ENCODE peak calls at places on chromosomes 6 and 20, in seven cellular contexts. N is fibroblast of mammary gland; D is neural crest cell; C is tibial artery; H is Panc1; P is heart right ventricle; W is CD4-positive, alpha-beta T cell. F is an unnamed sample.

GRCh38 chr20:53089866-53090265 is 117.7 kb downstream of the TSHZ2 start:
- DNase-seq in P (no peak), W (no peak), C (no peak), D (no peak), H (no peak), N (no peak), F (no peak)

GRCh38 chr6:33784787-33785186 is 4.1 kb downstream of the LEMD2 start:
- DNase-seq in H (no peak), P (no peak), W (no peak), N (no peak), D (no peak), C (no peak), F (no peak)

GRCh38 chr6:75076009-75076408 is 129.8 kb downstream of the COL12A1 start:
- DNase-seq in N (no peak), D (no peak), C (no peak), H (no peak), W (no peak), P (no peak), F (no peak)

GRCh38 chr20:40948352-40949267 is 80.0 kb upstream of the TOP1 start:
- DNase-seq in W (no peak), C (no peak), N (peak; percentile 8), H (no peak), P (no peak), D (no peak), F (no peak)

GRCh38 chr6:63305278-63305677 is 14.5 kb downstream of the LGSN start:
- DNase-seq in C (no peak), H (no peak), N (peak; percentile 12), D (no peak), W (no peak), P (no peak), F (no peak)

GRCh38 chr20:18715564-18715963 is 98.0 kb upstream of the SCP2D1 start:
- DNase-seq in N (no peak), D (no peak), C (no peak), P (no peak), H (no peak), W (no peak), F (no peak)

GRCh38 chr6:13924949-13925881 is at the start of gene RNF182:
- DNase-seq in W (no peak), C (no peak), N (no peak), D (no peak), P (no peak), H (no peak), F (peak; percentile 26)

GRCh38 chr6:40545954-40546353 is 41.2 kb downstream of the LRFN2 start:
- DNase-seq in W (no peak), C (no peak), P (no peak), H (no peak), N (no peak), D (peak; percentile 31), F (no peak)

GRCh38 chr20:61886721-61887658 is 178.7 kb downstream of the TAF4 start:
- DNase-seq in D (peak; percentile 63), H (peak; percentile 42), W (no peak), N (peak; percentile 48), P (no peak), C (no peak), F (peak; percentile 25)

GRCh38 chr6:126535585-126535984 is 195.7 kb downstream of the CENPW start:
- DNase-seq in C (no peak), W (no peak), H (no peak), N (no peak), P (no peak), D (no peak), F (no peak)

GRCh38 chr6:149371154-149371553 is 28.9 kb upstream of the SUMO4 start:
- DNase-seq in P (no peak), N (no peak), H (no peak), W (no peak), C (no peak), D (no peak), F (no peak)

GRCh38 chr6:113530769-113531168 is 326.4 kb upstream of the MARCKS start:
- DNase-seq in H (peak; percentile 22), N (peak; percentile 89), W (no peak), C (no peak), D (peak; percentile 2), P (no peak), F (peak; percentile 77)

GRCh38 chr20:36784900-36785299 is 11.3 kb upstream of the DSN1 start:
- DNase-seq in N (peak; percentile 58), C (no peak), W (no peak), P (peak; percentile 49), H (no peak), D (no peak), F (no peak)

GRCh38 chr6:44284867-44285266 is 14.6 kb downstream of the TMEM151B start:
- DNase-seq in C (no peak), W (no peak), P (no peak), N (no peak), D (no peak), H (no peak), F (no peak)

GRCh38 chr6:46234700-46235099 is 63.9 kb upstream of the ENPP5 start:
- DNase-seq in H (no peak), W (no peak), N (no peak), P (no peak), C (no peak), D (no peak), F (no peak)

GRCh38 chr20:50277460-50278376 is 87.1 kb downstream of the CEBPB start:
- DNase-seq in N (no peak), W (no peak), H (no peak), D (no peak), C (peak; percentile 65), P (no peak), F (no peak)

GRCh38 chr6:89148016-89148750 is 2.3 kb downstream of the PM20D2 start:
- DNase-seq in C (no peak), D (no peak), W (no peak), H (no peak), N (peak; percentile 35), P (no peak), F (peak; percentile 54)

GRCh38 chr6:112372213-112372806 is 25.2 kb downstream of the RFPL4B start:
- DNase-seq in H (peak; percentile 15), W (no peak), D (no peak), P (no peak), C (no peak), N (peak; percentile 68), F (peak; percentile 47)
- TF ChIP-seq CTCF in H (peak; percentile 80), W (no peak), D (peak; percentile 61), P (peak; percentile 14), C (peak; percentile 38), N (peak; percentile 61), F (peak; percentile 36)

GRCh38 chr20:45372646-45373352 is 5.3 kb downstream of the TP53TG5 start:
- DNase-seq in P (no peak), C (peak; percentile 92), N (no peak), H (no peak), D (no peak), W (no peak), F (no peak)

GRCh38 chr20:45374966-45375365 is 3.2 kb downstream of the TP53TG5 start:
- DNase-seq in H (no peak), N (no peak), D (no peak), W (no peak), C (no peak), P (no peak), F (no peak)

GRCh38 chr20:45372241-45372640 is 5.9 kb downstream of the TP53TG5 start:
- DNase-seq in P (no peak), H (no peak), N (no peak), C (no peak), W (no peak), D (no peak), F (no peak)

GRCh38 chr20:45373353-45374100 is 4.6 kb downstream of the TP53TG5 start:
- DNase-seq in W (peak; percentile 92), D (peak; percentile 73), N (peak; percentile 78), P (peak; percentile 91), H (peak; percentile 75), C (peak; percentile 96), F (peak; percentile 92)

GRCh38 chr20:45374101-45374467 is 4.0 kb downstream of the TP53TG5 start:
- DNase-seq in P (no peak), N (no peak), D (no peak), H (no peak), W (no peak), C (no peak), F (no peak)
- TF ChIP-seq CTCF in P (no peak), N (no peak), D (no peak), H (no peak), W (peak; percentile 27), C (no peak), F (no peak)

GRCh38 chr6:136950436-136950835 is 28.3 kb downstream of the SLC35D3 start:
- DNase-seq in P (no peak), D (no peak), H (no peak), N (peak; percentile 5), C (no peak), W (no peak), F (no peak)

GRCh38 chr6:136945072-136945471 is 23.0 kb downstream of the SLC35D3 start:
- DNase-seq in P (no peak), C (no peak), H (no peak), D (no peak), W (no peak), N (no peak), F (no peak)

GRCh38 chr6:136947037-136947436 is 24.9 kb downstream of the SLC35D3 start:
- DNase-seq in D (no peak), W (no peak), N (no peak), H (no peak), C (no peak), P (no peak), F (no peak)

DNA sequence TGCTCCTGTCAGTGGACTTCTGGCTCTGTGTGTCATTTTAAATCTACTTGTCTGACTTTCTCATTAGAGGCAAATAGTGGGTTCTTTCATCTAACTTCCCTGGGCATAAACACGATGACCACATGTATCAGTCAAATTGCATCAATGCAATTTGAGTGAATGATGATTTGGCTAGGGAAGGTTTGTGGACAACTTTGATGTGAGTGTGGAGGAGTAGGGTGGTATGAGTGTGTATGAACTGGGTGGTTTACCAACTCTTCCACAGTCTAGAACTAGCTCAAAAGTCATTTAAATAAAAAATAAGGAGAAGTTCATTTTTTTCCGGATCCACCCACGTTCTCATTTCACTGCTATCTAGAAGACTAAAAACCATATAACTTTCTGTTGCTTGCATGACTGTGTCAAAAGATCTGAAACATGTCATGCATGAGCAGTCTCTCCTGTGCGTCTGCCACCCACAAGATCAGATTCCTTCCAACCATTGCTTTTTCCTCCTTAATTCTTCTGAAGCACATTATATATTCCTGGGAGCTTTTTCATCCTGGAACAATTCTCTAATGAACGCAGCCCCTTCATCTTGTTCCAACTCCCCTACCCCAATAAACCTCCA is 23.6 kb downstream of the SLC35D3 start:
- DNase-seq in C (no peak), P (no peak), D (no peak), W (no peak), H (no peak), N (no peak), F (no peak)
- TF ChIP-seq CTCF in C (no peak), P (no peak), D (no peak), W (no peak), H (no peak), N (no peak), F (no peak)

GRCh38 chr20:24537210-24537609 is 67.8 kb downstream of the SYNDIG1 start:
- DNase-seq in H (no peak), P (no peak), C (no peak), N (no peak), W (no peak), D (no peak), F (no peak)

GRCh38 chr20:24535956-24536730 is 66.7 kb downstream of the SYNDIG1 start:
- DNase-seq in N (peak; percentile 70), H (no peak), W (no peak), P (no peak), C (no peak), D (no peak), F (no peak)

GRCh38 chr20:24531626-24532419 is 62.4 kb downstream of the SYNDIG1 start:
- DNase-seq in P (no peak), C (no peak), H (no peak), D (no peak), W (no peak), N (no peak), F (no peak)

GRCh38 chr20:24533449-24533848 is 64.0 kb downstream of the SYNDIG1 start:
- DNase-seq in W (no peak), D (no peak), C (no peak), H (no peak), N (no peak), P (no peak), F (no peak)

GRCh38 chr20:24534282-24534681 is 64.9 kb downstream of the SYNDIG1 start:
- DNase-seq in P (no peak), W (no peak), N (no peak), C (no peak), H (no peak), D (no peak), F (no peak)
- TF ChIP-seq CTCF in P (no peak), W (no peak), N (no peak), C (no peak), H (no peak), D (no peak), F (no peak)

F was measured in MCF 10A.